ENCODE peak calls at places on chromosomes 16 and 17, in five cellular contexts. F is HepG2, T is uterus, G is IMR-90, I is DND-41. U is an unnamed sample.

GRCh38 chr16:35440875-35441274 is 1981.5 kb downstream of the TP53TG3F start:
- DNase-seq in I (no peak), T (no peak), F (no peak), G (no peak), U (no peak)

GRCh38 chr17:77320501-77321256 is 179.9 kb downstream of the SEC14L1 start:
- DNase-seq in T (peak; percentile 61), I (no peak), F (no peak), G (no peak), U (peak; percentile 70)

GRCh38 chr17:71472809-71473789 is 647.7 kb upstream of the SOX9 start:
- DNase-seq in T (no peak), F (peak; percentile 65), I (peak; percentile 35), G (peak; percentile 70), U (no peak)

GRCh38 chr17:9700754-9701476 is 55.6 kb downstream of the USP43 start:
- DNase-seq in I (no peak), T (no peak), F (no peak), G (no peak), U (no peak)

GRCh38 chr16:74641969-74642368 is 24.7 kb downstream of the RFWD3 start:
- DNase-seq in G (no peak), T (no peak), F (no peak), I (no peak), U (no peak)

GRCh38 chr17:70040336-70040735 is 34.7 kb upstream of the KCNJ16 start:
- DNase-seq in F (no peak), G (peak; percentile 33), I (no peak), T (no peak), U (no peak)

GRCh38 chr16:64983983-64984382 is 137.9 kb downstream of the CDH11 start:
- DNase-seq in F (peak; percentile 5), T (peak; percentile 30), I (peak; percentile 5), G (peak; percentile 89), U (no peak)

GRCh38 chr16:77762260-77762659 is 26.1 kb upstream of the VAT1L start:
- DNase-seq in T (no peak), F (peak; percentile 42), I (no peak), G (no peak), U (no peak)

GRCh38 chr17:55420776-55421178 is 858 bp downstream of the MMD start:
- DNase-seq in G (no peak), T (peak; percentile 39), F (no peak), I (peak; percentile 56), U (peak; percentile 42)

GRCh38 chr17:79483122-79483521 is 127.7 kb downstream of the RBFOX3 start:
- DNase-seq in G (no peak), I (no peak), T (no peak), F (no peak), U (no peak)

GRCh38 chr17:82366749-82367148 is 4.8 kb upstream of the UTS2R start:
- DNase-seq in T (no peak), F (no peak), I (no peak), G (no peak), U (no peak)

GRCh38 chr17:74631468-74632195 is 8.1 kb upstream of the CD300E start:
- DNase-seq in F (no peak), G (no peak), I (no peak), T (no peak), U (no peak)

GRCh38 chr16:69243479-69243878 is 56.5 kb downstream of the SNTB2 start:
- DNase-seq in G (peak; percentile 81), I (no peak), F (no peak), T (no peak), U (no peak)

GRCh38 chr16:85275533-85276249 is 163.4 kb upstream of the CIBAR2 start:
- DNase-seq in G (peak; percentile 41), I (peak; percentile 77), F (peak; percentile 60), T (peak; percentile 56), U (peak; percentile 76)

GRCh38 chr16:720990-721764 is at the start of gene ANTKMT:
- DNase-seq in I (peak; percentile 81), T (peak; percentile 57), G (peak; percentile 64), F (peak; percentile 80), U (peak; percentile 84)

GRCh38 chr17:66946251-66946650 is 18.3 kb upstream of the CACNG4 start:
- DNase-seq in F (no peak), I (no peak), G (no peak), T (no peak), U (no peak)
- H3K4me1 ChIP-seq in F (peaks cover 30% of the 10 kb centered on the region), I (no peaks in the 10 kb centered on the region), G (peaks cover 6% of the 10 kb centered on the region), T (no peaks in the 10 kb centered on the region), U (peaks cover 6% of the 10 kb centered on the region)

DNA sequence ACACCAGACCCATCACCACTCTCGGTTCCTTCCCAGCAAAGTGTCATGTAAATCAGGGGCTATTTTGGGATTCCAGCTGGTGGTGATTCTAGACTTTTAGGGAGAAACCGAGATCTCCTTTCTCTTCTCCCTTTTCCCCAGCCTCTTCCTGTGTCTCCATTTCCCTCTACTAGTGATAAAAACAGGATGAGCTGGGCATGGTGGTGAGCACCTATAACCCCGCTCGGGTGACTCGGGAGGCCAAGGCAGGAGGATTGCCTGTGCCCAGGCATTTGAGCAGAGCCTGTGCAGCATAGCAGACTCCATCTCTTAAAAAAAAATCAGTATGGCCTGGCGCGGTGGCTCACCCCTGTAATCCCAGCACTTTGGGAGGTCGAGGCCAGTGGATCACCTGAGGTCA is 6.1 kb downstream of the TBX21 start:
- DNase-seq in T (no peak), G (no peak), I (no peak), F (no peak), U (no peak)
- H3K27me3 ChIP-seq in T (no peaks in the 10 kb centered on the region), G (peaks cover 62% of the 10 kb centered on the region), I (peaks cover 3% of the 10 kb centered on the region), F (peaks cover 16% of the 10 kb centered on the region), U (peaks cover 32% of the 10 kb centered on the region)

DNA sequence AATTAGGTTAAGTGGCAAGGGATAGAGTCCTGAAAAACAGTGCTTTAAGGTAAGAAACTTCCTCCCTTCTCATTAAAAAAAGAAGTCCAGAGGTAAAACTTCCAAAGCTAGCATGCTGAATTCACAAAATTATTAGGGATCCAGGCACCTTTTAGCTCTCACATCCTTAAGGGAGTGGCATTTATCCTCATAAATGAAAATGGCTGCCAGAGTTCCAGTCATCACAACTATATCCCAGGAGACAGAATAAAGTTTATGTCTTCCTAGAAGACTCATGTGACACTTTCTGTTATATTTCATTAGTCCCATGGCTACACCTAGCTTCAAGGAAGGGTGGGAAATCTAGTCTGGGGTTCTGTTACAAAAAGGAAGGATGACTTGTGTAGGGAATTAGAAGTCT is 23.3 kb upstream of the ADORA2B start:
- DNase-seq in I (no peak), F (no peak), T (no peak), G (no peak), U (no peak)
- H3K4me1 ChIP-seq in I (no peaks in the 10 kb centered on the region), F (peaks cover 19% of the 10 kb centered on the region), T (no peaks in the 10 kb centered on the region), G (peaks cover 4% of the 10 kb centered on the region), U (no peaks in the 10 kb centered on the region)

GRCh38 chr17:4503283-4504005 is 4.8 kb downstream of the SPNS2 start:
- DNase-seq in G (no peak), I (no peak), T (no peak), F (no peak), U (no peak)
- H3K27me3 ChIP-seq in G (peaks cover 51% of the 10 kb centered on the region), I (peaks cover 24% of the 10 kb centered on the region), T (no peaks in the 10 kb centered on the region), F (peaks cover 3% of the 10 kb centered on the region), U (peaks cover 18% of the 10 kb centered on the region)

DNA sequence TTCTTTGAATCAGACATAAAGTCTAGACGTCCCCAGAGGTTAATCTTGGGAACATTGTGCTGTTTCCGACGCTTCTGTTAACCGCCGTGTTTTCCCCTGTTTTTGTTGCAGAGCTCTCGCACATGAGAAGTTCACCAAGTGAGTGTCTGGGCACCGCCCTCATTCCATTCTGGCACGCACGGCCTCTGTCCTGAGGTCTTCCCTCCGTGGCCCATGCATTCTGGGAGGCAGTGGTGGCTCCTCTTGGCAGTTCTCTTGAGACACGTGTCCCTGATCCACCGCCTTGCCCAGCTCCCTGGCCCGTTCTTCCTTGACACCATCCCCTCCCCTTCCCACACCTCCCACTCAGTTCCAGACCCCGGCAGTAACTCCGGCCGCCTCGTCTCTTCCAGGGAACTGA is 86.0 kb upstream of the PLCG2 start:
- DNase-seq in F (no peak), T (no peak), I (no peak), G (peak; percentile 35), U (no peak)
- H3K4me1 ChIP-seq in F (no peaks in the 10 kb centered on the region), T (no peaks in the 10 kb centered on the region), I (no peaks in the 10 kb centered on the region), G (peaks cover 20% of the 10 kb centered on the region), U (no peaks in the 10 kb centered on the region)

U was measured in psoas muscle.